ENCODE peak calls at places on chromosomes 12 and 14, in six cellular contexts. Z is A549; G is tibial artery; D is CD8-positive, alpha-beta memory T cell; A is right atrium auricular region; N is cardiac muscle cell. T is an unnamed sample.

GRCh38 chr12:68317047-68317667 is 15.0 kb downstream of the MDM1 start:
- DNase-seq in Z (peak; percentile 56), G (peak; percentile 22), D (peak; percentile 38), A (no peak), N (peak; percentile 58), T (peak; percentile 57)

GRCh38 chr12:124401563-124402180 is 106.8 kb downstream of the RFLNA start:
- DNase-seq in Z (no peak), G (no peak), D (no peak), A (no peak), N (no peak), T (no peak)

GRCh38 chr12:130538343-130539095 is 177.6 kb downstream of the RIMBP2 start:
- DNase-seq in Z (no peak), G (no peak), D (no peak), A (no peak), N (no peak), T (no peak)

GRCh38 chr12:6167327-6168280 is 32.6 kb upstream of the CD9 start:
- DNase-seq in Z (peak; percentile 61), G (peak; percentile 84), D (no peak), A (peak; percentile 90), N (no peak), T (peak; percentile 25)

GRCh38 chr14:59627011-59627520 is 50.5 kb upstream of the CCDC175 start:
- DNase-seq in Z (no peak), G (no peak), D (no peak), A (no peak), N (no peak), T (no peak)

GRCh38 chr14:75283884-75284563 is 5.4 kb downstream of the FOS start:
- DNase-seq in Z (peak; percentile 77), G (no peak), D (peak; percentile 40), A (peak; percentile 92), N (no peak), T (no peak)

GRCh38 chr14:64726585-64726890 is 22.3 kb downstream of the PLEKHG3 start:
- DNase-seq in Z (peak; percentile 52), G (no peak), D (no peak), A (no peak), N (no peak), T (peak; percentile 27)

GRCh38 chr14:70808402-70809237 is 693 bp downstream of the MAP3K9 start:
- DNase-seq in Z (peak; percentile 59), G (no peak), D (peak; percentile 28), A (no peak), N (peak; percentile 69), T (peak; percentile 9)

GRCh38 chr14:99802301-99803105 is 9.3 kb downstream of the EML1 start:
- DNase-seq in Z (peak; percentile 14), G (no peak), D (no peak), A (no peak), N (no peak), T (no peak)

GRCh38 chr12:88503344-88503743 is 76.9 kb downstream of the KITLG start:
- DNase-seq in Z (no peak), G (no peak), D (no peak), A (no peak), N (no peak), T (no peak)

GRCh38 chr12:107736914-107737313 is 24.0 kb downstream of the PRDM4 start:
- DNase-seq in Z (no peak), G (no peak), D (no peak), A (no peak), N (no peak), T (peak; percentile 7)

GRCh38 chr14:72745546-72745945 is 148.4 kb downstream of the DPF3 start:
- DNase-seq in Z (no peak), G (no peak), D (no peak), A (peak; percentile 21), N (no peak), T (no peak)

GRCh38 chr12:106267535-106267934 is 19.7 kb upstream of the CKAP4 start:
- DNase-seq in Z (no peak), G (no peak), D (no peak), A (no peak), N (no peak), T (no peak)

GRCh38 chr12:9030776-9031175 is 41.4 kb downstream of the KLRG1 start:
- DNase-seq in Z (no peak), G (no peak), D (no peak), A (no peak), N (no peak), T (no peak)

DNA sequence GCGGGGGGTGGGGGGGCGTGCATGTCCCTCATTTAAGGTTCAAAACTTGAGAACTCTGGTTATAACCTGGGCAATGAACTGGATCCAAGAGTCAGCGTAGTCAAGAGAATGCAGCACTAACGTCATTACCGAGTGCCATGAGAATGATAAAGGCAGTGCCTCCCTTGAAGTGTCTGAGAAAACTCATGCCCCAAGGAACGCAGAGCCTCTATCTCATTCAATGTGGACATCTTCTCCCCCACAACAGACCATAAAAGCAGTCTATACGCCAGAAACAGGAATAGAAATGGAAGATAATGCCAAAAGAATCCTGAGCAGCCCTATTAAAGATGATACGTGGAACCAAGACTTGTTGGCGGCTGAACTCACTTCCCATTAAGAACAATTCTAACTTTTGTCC is 208.6 kb downstream of the MED13L start:
- DNase-seq in Z (no peak), G (no peak), D (no peak), A (no peak), N (no peak), T (no peak)
- H3K4me1 ChIP-seq in Z (peaks cover 14% of the 10 kb centered on the region), G (peaks cover 45% of the 10 kb centered on the region), D (no peaks in the 10 kb centered on the region), A (no peaks in the 10 kb centered on the region), N (peaks cover 47% of the 10 kb centered on the region), T (no peaks in the 10 kb centered on the region)

GRCh38 chr12:52308807-52309425 is 12.3 kb downstream of the KRT83 start:
- DNase-seq in Z (no peak), G (no peak), D (no peak), A (no peak), N (no peak), T (no peak)
- H3K4me1 ChIP-seq in Z (peaks cover 6% of the 10 kb centered on the region), G (peaks cover 19% of the 10 kb centered on the region), D (no peaks in the 10 kb centered on the region), A (no peaks in the 10 kb centered on the region), N (peaks cover 3% of the 10 kb centered on the region), T (no peaks in the 10 kb centered on the region)

GRCh38 chr12:3035815-3036702 is 41.1 kb upstream of the TSPAN9 start:
- DNase-seq in Z (no peak), G (no peak), D (no peak), A (no peak), N (peak; percentile 34), T (no peak)
- H3K4me1 ChIP-seq in Z (no peaks in the 10 kb centered on the region), G (peaks cover 6% of the 10 kb centered on the region), D (no peaks in the 10 kb centered on the region), A (no peaks in the 10 kb centered on the region), N (peaks cover 13% of the 10 kb centered on the region), T (no peaks in the 10 kb centered on the region)

GRCh38 chr14:33364536-33364935 is 425.9 kb downstream of the NPAS3 start:
- DNase-seq in Z (no peak), G (no peak), D (no peak), A (no peak), N (peak; percentile 15), T (no peak)
- H3K4me1 ChIP-seq in Z (no peaks in the 10 kb centered on the region), G (no peaks in the 10 kb centered on the region), D (no peaks in the 10 kb centered on the region), A (no peaks in the 10 kb centered on the region), N (peaks cover 10% of the 10 kb centered on the region), T (no peaks in the 10 kb centered on the region)

GRCh38 chr12:84508325-84508861 is 404.2 kb downstream of the SLC6A15 start:
- DNase-seq in Z (peak; percentile 60), G (peak; percentile 36), D (no peak), A (no peak), N (no peak), T (peak; percentile 38)
- H3K4me1 ChIP-seq in Z (no peaks in the 10 kb centered on the region), G (no peaks in the 10 kb centered on the region), D (no peaks in the 10 kb centered on the region), A (no peaks in the 10 kb centered on the region), N (no peaks in the 10 kb centered on the region), T (peaks cover 4% of the 10 kb centered on the region)

GRCh38 chr12:780750-781379 is 28.5 kb downstream of the WNK1 start:
- DNase-seq in Z (no peak), G (no peak), D (no peak), A (no peak), N (no peak), T (no peak)

GRCh38 chr12:777550-778047 is 25.2 kb downstream of the WNK1 start:
- DNase-seq in Z (no peak), G (no peak), D (no peak), A (no peak), N (no peak), T (no peak)

GRCh38 chr12:774051-774614 is 21.8 kb downstream of the WNK1 start:
- DNase-seq in Z (no peak), G (no peak), D (no peak), A (no peak), N (peak; percentile 47), T (no peak)

GRCh38 chr12:779745-780734 is 27.7 kb downstream of the WNK1 start:
- DNase-seq in Z (peak; percentile 39), G (no peak), D (no peak), A (no peak), N (peak; percentile 10), T (no peak)

DNA sequence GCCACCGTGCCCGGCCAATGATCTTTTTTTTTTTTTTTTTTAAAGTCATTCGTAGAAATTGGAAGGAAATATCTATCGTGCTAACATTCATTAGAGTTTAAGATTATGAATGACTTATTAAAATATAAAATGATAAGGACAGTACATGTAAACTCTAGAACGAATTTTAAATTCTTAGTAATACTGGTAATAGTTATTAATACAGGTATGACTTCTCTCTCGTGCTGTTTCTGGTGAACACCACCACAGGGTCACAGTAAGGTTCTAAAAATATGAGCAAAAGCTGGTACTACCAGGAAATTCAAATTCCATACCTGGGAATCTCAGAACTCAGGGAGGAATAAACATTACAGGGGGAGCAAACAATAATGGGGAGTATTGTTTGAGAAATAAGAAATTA is 26.2 kb downstream of the WNK1 start:
- DNase-seq in Z (no peak), G (no peak), D (no peak), A (no peak), N (no peak), T (no peak)
- H3K4me1 ChIP-seq in Z (peaks cover 80% of the 10 kb centered on the region), G (peaks cover 96% of the 10 kb centered on the region), D (peaks cover 66% of the 10 kb centered on the region), A (no peaks in the 10 kb centered on the region), N (peaks cover 40% of the 10 kb centered on the region), T (no peaks in the 10 kb centered on the region)

GRCh38 chr12:132476038-132476414 is 13.9 kb upstream of the FBRSL1 start:
- DNase-seq in Z (no peak), G (no peak), D (no peak), A (no peak), N (no peak), T (no peak)
- H3K4me1 ChIP-seq in Z (peaks cover 7% of the 10 kb centered on the region), G (no peaks in the 10 kb centered on the region), D (peaks cover 20% of the 10 kb centered on the region), A (no peaks in the 10 kb centered on the region), N (no peaks in the 10 kb centered on the region), T (no peaks in the 10 kb centered on the region)